ENCODE peak calls at places on chromosomes 1 and 21, in nine cellular contexts. Y is CD4-positive, CD25-positive, alpha-beta regulatory T cell; O is tibial nerve; H is heart right ventricle; Z is upper lobe of right lung; C is CD8-positive, alpha-beta T cell; G is fibroblast of lung; Q is CD4-positive, alpha-beta T cell; D is caudate nucleus. B is an unnamed sample.

GRCh38 chr1:112515311-112516009 is 6.7 kb downstream of the WNT2B start:
- DNase-seq in Y (no peak), O (no peak), H (no peak), Z (no peak), C (no peak), G (peak), Q (no peak), D (no peak), B (no peak)

GRCh38 chr21:26801524-26801923 is 43.7 kb downstream of the ADAMTS1 start:
- DNase-seq in Y (no peak), O (no peak), H (no peak), Z (no peak), C (no peak), G (peak), Q (no peak), D (no peak), B (no peak)

GRCh38 chr1:111747282-111747734 is 8.1 kb upstream of the INKA2 start:
- DNase-seq in Y (peak), O (peak), H (peak), Z (no peak), C (peak), G (peak), Q (peak), D (no peak), B (peak)

GRCh38 chr21:31176725-31177124 is 138.4 kb upstream of the KRTAP19-8 start:
- DNase-seq in Y (no peak), O (no peak), H (no peak), Z (no peak), C (no peak), G (peak), Q (no peak), D (no peak), B (no peak)

GRCh38 chr1:246793331-246793890 is 69.2 kb downstream of the SCCPDH start:
- DNase-seq in Y (no peak), O (no peak), H (no peak), Z (no peak), C (no peak), G (no peak), Q (no peak), D (no peak), B (no peak)

GRCh38 chr1:201302168-201302896 is 19.0 kb downstream of the PKP1 start:
- DNase-seq in Y (no peak), O (no peak), H (no peak), Z (no peak), C (no peak), G (peak), Q (no peak), D (no peak), B (peak)

GRCh38 chr1:53295746-53296722 is 31.8 kb downstream of the LRP8 start:
- DNase-seq in Y (peak), O (no peak), H (no peak), Z (peak), C (no peak), G (no peak), Q (no peak), D (no peak), B (no peak)

GRCh38 chr21:17673261-17674020 is 60.7 kb upstream of the BTG3 start:
- DNase-seq in Y (no peak), O (no peak), H (no peak), Z (no peak), C (no peak), G (peak), Q (no peak), D (no peak), B (peak)

GRCh38 chr1:29876902-29877301 is 640.6 kb downstream of the PTPRU start:
- DNase-seq in Y (no peak), O (no peak), H (no peak), Z (no peak), C (no peak), G (no peak), Q (no peak), D (no peak), B (no peak)

GRCh38 chr1:55046871-55047270 is 7.5 kb downstream of the PCSK9 start:
- DNase-seq in Y (no peak), O (no peak), H (no peak), Z (no peak), C (no peak), G (no peak), Q (no peak), D (no peak), B (no peak)

GRCh38 chr21:34904526-34905298 is 144.4 kb downstream of the RUNX1 start:
- DNase-seq in Y (no peak), O (no peak), H (no peak), Z (no peak), C (no peak), G (no peak), Q (no peak), D (no peak), B (no peak)

GRCh38 chr1:180116964-180117763 is 37.5 kb upstream of the QSOX1 start:
- DNase-seq in Y (no peak), O (no peak), H (peak), Z (no peak), C (no peak), G (no peak), Q (no peak), D (no peak), B (peak)
- H3K27ac ChIP-seq in Y (no peak), O (no peak), H (no peak), Z (no peak), C (no peak), G (peak), Q (no peak), D (no peak), B (peak)

DNA sequence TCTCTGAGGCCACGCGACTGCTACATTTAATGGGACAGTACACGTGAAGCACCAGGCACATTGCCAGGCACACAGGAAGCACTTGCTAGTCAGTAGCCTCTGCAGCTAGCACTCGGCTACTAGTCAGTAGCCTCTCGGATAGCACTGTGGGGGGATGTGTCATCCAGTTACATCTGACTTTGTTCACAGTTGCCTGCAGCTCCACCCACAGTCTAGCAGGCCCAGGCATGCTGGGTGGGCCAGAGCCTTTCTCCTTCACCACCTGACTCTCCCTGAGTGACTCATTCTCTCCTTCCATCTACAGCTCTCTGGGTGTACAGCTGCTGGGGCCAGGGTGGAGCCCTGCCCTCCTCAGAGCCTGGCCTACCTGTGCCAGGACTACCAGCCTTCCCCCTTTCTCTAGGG is 51.5 kb downstream of the PTPRF start:
- DNase-seq in Y (peak), O (no peak), H (no peak), Z (no peak), C (no peak), G (peak), Q (no peak), D (no peak), B (peak)
- H3K27ac ChIP-seq in Y (no peak), O (no peak), H (no peak), Z (no peak), C (no peak), G (no peak), Q (no peak), D (no peak), B (peak)

GRCh38 chr1:87058343-87058649 is 143.9 kb downstream of the HS2ST1 start:
- DNase-seq in Y (no peak), O (no peak), H (no peak), Z (no peak), C (no peak), G (peak), Q (no peak), D (no peak), B (no peak)
- H3K27ac ChIP-seq in Y (no peak), O (no peak), H (no peak), Z (no peak), C (no peak), G (peak), Q (no peak), D (no peak), B (no peak)

GRCh38 chr1:225581193-225581592 is 71.7 kb downstream of the ENAH start:
- DNase-seq in Y (no peak), O (no peak), H (no peak), Z (no peak), C (no peak), G (no peak), Q (no peak), D (no peak), B (no peak)

GRCh38 chr1:225577243-225577642 is 75.7 kb downstream of the ENAH start:
- DNase-seq in Y (no peak), O (no peak), H (no peak), Z (no peak), C (no peak), G (peak), Q (no peak), D (no peak), B (no peak)

GRCh38 chr1:225578247-225578646 is 74.7 kb downstream of the ENAH start:
- DNase-seq in Y (no peak), O (no peak), H (no peak), Z (no peak), C (no peak), G (peak), Q (no peak), D (no peak), B (no peak)

GRCh38 chr1:225580180-225581099 is 72.5 kb downstream of the ENAH start:
- DNase-seq in Y (no peak), O (no peak), H (no peak), Z (no peak), C (no peak), G (no peak), Q (no peak), D (no peak), B (no peak)
- H3K27ac ChIP-seq in Y (no peak), O (no peak), H (peak), Z (no peak), C (no peak), G (no peak), Q (no peak), D (no peak), B (no peak)

GRCh38 chr1:26772687-26773086 is 15.1 kb upstream of the PIGV start:
- DNase-seq in Y (no peak), O (no peak), H (no peak), Z (no peak), C (no peak), G (peak), Q (no peak), D (no peak), B (peak)
- H3K27ac ChIP-seq in Y (no peak), O (peak), H (no peak), Z (no peak), C (no peak), G (peak), Q (no peak), D (no peak), B (peak)

DNA sequence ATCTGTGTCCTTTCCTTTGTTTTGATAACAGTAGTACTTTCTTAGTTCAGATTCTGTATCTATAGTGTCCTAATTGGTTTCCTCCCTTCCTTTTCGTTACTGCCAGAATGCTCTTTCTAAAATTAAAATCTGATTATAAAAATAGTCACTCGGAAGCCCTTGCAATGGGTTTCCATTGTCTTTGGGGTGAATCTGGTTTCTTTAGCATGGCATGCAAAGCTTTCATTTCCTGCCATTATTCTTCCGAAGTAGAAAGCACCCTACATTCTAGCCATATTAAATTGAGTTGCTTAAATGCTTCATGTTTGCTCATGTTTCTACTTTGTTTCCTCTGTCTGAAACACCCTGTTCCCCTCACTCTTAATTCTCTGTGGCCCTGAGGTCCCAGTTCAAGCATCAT is 53.2 kb upstream of the MACF1 start:
- DNase-seq in Y (no peak), O (no peak), H (no peak), Z (no peak), C (no peak), G (no peak), Q (no peak), D (no peak), B (no peak)
- H3K27ac ChIP-seq in Y (no peak), O (no peak), H (no peak), Z (peak), C (no peak), G (no peak), Q (no peak), D (no peak), B (no peak)

DNA sequence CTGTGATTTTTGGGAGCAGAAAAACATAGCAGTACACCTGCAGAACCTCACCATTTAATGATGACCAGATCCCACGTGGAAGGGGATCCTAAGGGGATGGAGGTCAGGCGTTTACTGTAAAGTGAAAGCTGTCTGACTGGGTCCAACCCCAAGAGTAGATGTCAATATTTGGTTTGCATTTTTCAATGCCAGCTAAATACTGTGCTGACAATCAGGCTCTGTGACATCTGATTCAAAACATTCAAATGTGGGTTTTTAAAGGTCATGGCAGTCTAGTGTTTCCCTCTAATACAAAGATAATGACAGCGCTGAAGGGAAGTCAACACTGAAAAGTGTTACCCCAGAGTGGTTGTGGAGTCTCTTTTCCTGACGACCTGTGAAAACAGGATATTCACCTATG is 68.1 kb downstream of the SPAG17 start:
- DNase-seq in Y (no peak), O (no peak), H (no peak), Z (no peak), C (no peak), G (no peak), Q (no peak), D (no peak), B (no peak)
- H3K27ac ChIP-seq in Y (no peak), O (peak), H (no peak), Z (no peak), C (no peak), G (no peak), Q (no peak), D (no peak), B (no peak)